ENCODE peak calls at places on chromosomes 12 and 14, in ten cellular contexts. T is BE2C, Q is endodermal cell, V is pancreas, H is PC-3, F is tibial artery, M is left ventricle myocardium inferior, D is transverse colon, R is heart left ventricle, O is colonic mucosa. N is an unnamed sample. For H3K4me1 and H3K36me3, the result is how much of the 10 kb centered on the place peaks cover.

GRCh38 chr12:91211869-91212268 is 29.3 kb upstream of the DCN start:
- DNase-seq in M (no peak), O (no peak), F (no peak), H (no peak), D (no peak), T (no peak), R (no peak), Q (no peak), V (no peak), N (no peak)

GRCh38 chr14:89533136-89533535 is 116.1 kb upstream of the FOXN3 start:
- DNase-seq in D (no peak), R (no peak), V (no peak), H (no peak), O (no peak), Q (no peak), M (no peak), T (no peak), F (no peak), N (no peak)

GRCh38 chr12:122473543-122474323 is 27.0 kb downstream of the ZCCHC8 start:
- DNase-seq in T (no peak), O (no peak), V (no peak), R (no peak), D (no peak), M (no peak), F (no peak), H (no peak), Q (peak), N (no peak)

GRCh38 chr12:91100901-91101300 is 10.4 kb downstream of the LUM start:
- DNase-seq in R (no peak), V (no peak), Q (no peak), F (no peak), M (no peak), T (no peak), D (no peak), O (no peak), H (no peak), N (no peak)

GRCh38 chr12:47739959-47740358 is 14.7 kb upstream of the ENDOU start:
- DNase-seq in V (no peak), O (peak), Q (no peak), D (peak), H (no peak), F (no peak), T (no peak), R (peak), M (peak), N (peak)

GRCh38 chr12:71846322-71846940 is 6.9 kb downstream of the TBC1D15 start:
- DNase-seq in T (no peak), H (peak), O (no peak), F (no peak), Q (no peak), R (no peak), D (no peak), V (no peak), M (no peak), N (peak)

GRCh38 chr12:57112492-57113294 is 1.5 kb upstream of the STAT6 start:
- DNase-seq in Q (no peak), T (peak), O (peak), R (no peak), D (no peak), F (no peak), M (no peak), H (no peak), V (no peak), N (peak)

GRCh38 chr14:47917344-47917954 is 242.0 kb upstream of the MDGA2 start:
- DNase-seq in O (no peak), R (no peak), M (no peak), V (no peak), Q (peak), F (no peak), D (no peak), H (peak), T (peak), N (no peak)

GRCh38 chr12:42090899-42091298 is 53.8 kb downstream of the GXYLT1 start:
- DNase-seq in O (no peak), T (no peak), D (no peak), H (peak), F (no peak), R (no peak), V (no peak), Q (no peak), M (no peak), N (no peak)

GRCh38 chr14:105935384-105935783 is 409.0 kb downstream of the TMEM121 start:
- DNase-seq in R (no peak), F (no peak), Q (peak), D (no peak), M (no peak), T (no peak), H (no peak), O (peak), V (no peak), N (no peak)

GRCh38 chr12:50224026-50224692 is 57.0 kb upstream of the CERS5 start:
- DNase-seq in Q (peak), F (no peak), H (peak), M (no peak), T (peak), R (no peak), D (peak), O (no peak), V (peak), N (no peak)

GRCh38 chr14:56207626-56208297 is 89.6 kb downstream of the PELI2 start:
- DNase-seq in M (no peak), V (no peak), Q (no peak), R (no peak), O (no peak), F (no peak), T (peak), H (peak), D (peak), N (no peak)

GRCh38 chr14:91167380-91167770 is 53.5 kb downstream of the DGLUCY start:
- DNase-seq in V (no peak), R (no peak), F (no peak), M (no peak), Q (no peak), T (no peak), H (no peak), D (no peak), O (no peak), N (no peak)

GRCh38 chr12:31591308-31591901 is 469 bp upstream of the DENND5B start:
- DNase-seq in R (peak), O (peak), D (peak), V (peak), T (peak), M (no peak), H (peak), F (no peak), Q (peak), N (peak)

GRCh38 chr14:21526672-21527319 is 650 bp upstream of the SALL2 start:
- DNase-seq in M (no peak), F (no peak), D (no peak), T (no peak), R (no peak), V (no peak), H (no peak), Q (peak), O (no peak), N (no peak)

GRCh38 chr12:121468451-121468850 is 68.5 kb downstream of the RNF34 start:
- DNase-seq in O (no peak), H (no peak), F (no peak), Q (peak), D (no peak), R (no peak), M (no peak), T (no peak), V (no peak), N (no peak)

GRCh38 chr14:32129124-32129523 is 52.0 kb downstream of the ARHGAP5 start:
- DNase-seq in Q (no peak), V (no peak), T (no peak), R (no peak), F (no peak), H (peak), O (no peak), D (no peak), M (no peak), N (no peak)

GRCh38 chr14:58863576-58864345 is 226.0 kb downstream of the DACT1 start:
- DNase-seq in M (no peak), R (no peak), H (no peak), O (no peak), Q (no peak), T (no peak), V (no peak), D (no peak), F (no peak), N (no peak)

GRCh38 chr14:88327497-88327896 is 4.4 kb upstream of the KCNK10 start:
- DNase-seq in O (no peak), H (no peak), R (no peak), V (no peak), T (no peak), F (no peak), Q (no peak), D (no peak), M (no peak), N (no peak)

GRCh38 chr14:39251547-39251946 is 17.8 kb downstream of the MIA2 start:
- DNase-seq in F (no peak), Q (no peak), M (no peak), D (no peak), V (no peak), H (no peak), R (no peak), T (no peak), O (no peak), N (no peak)

GRCh38 chr14:32224731-32225377 is 21.8 kb upstream of the RNU6-8 start:
- DNase-seq in H (peak), V (no peak), Q (peak), R (peak), D (no peak), M (no peak), O (no peak), T (peak), F (peak), N (peak)

GRCh38 chr12:25653487-25654175 is 100.5 kb upstream of the LMNTD1 start:
- DNase-seq in M (no peak), R (no peak), D (no peak), Q (no peak), F (no peak), H (no peak), T (peak), O (no peak), V (no peak), N (no peak)

GRCh38 chr12:46276756-46277155 is 7.9 kb upstream of the SLC38A1 start:
- DNase-seq in O (no peak), V (no peak), R (no peak), T (no peak), F (no peak), M (no peak), D (no peak), H (no peak), Q (no peak), N (no peak)

GRCh38 chr12:12885060-12885792 is 6.1 kb upstream of the GPRC5A start:
- DNase-seq in H (no peak), F (no peak), V (no peak), D (no peak), R (no peak), M (no peak), O (no peak), Q (peak), T (no peak), N (no peak)

GRCh38 chr12:65311260-65311659 is 32.8 kb downstream of the MSRB3 start:
- DNase-seq in T (no peak), R (no peak), F (no peak), D (no peak), V (no peak), O (no peak), M (no peak), Q (no peak), H (no peak), N (no peak)
- H3K4me3 ChIP-seq in T (no peak), R (no peak), F (no peak), D (no peak), V (no peak), O (no peak), M (no peak), Q (no peak), H (no peak), N (no peak)

DNA sequence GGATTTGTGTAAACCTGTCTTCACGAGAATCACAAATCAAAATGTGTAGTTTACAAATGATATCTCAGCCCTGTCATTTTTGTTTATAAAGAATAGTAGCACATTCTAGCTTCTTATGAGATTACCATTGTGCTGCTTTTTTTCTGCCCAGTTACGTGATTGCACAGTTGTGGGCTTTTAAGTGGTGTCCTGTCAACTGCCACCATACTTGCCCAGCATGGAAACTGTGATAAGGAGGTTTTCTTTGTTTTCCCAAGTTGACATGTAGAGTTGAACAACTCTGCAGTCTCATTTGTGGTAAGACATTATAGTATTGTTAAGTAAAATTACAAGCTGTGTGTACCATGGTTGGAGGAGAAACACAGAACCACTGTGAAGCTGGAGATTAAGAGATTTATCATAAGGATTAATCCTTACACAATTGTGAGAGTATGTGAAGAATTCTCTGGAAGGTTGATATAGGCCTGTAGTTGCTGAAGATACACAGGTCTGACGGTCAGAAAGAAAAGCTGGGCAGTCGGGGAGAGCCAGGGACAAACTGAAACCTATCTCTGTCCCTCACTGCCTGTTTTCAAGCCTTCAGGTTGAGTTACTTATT is 12.2 kb downstream of the CHURC1 start:
- DNase-seq in F (no peak), O (no peak), D (no peak), T (no peak), H (no peak), M (no peak), R (no peak), V (no peak), Q (peak), N (no peak)
- H3K4me1 ChIP-seq in F (under half), O (under half), D (under half), T (under half), H (under half), M (under half), R (under half), V (under half), Q (under half), N (under half)

GRCh38 chr12:110370732-110371141 is 32.8 kb downstream of the ANAPC7 start:
- DNase-seq in D (no peak), F (no peak), R (no peak), O (no peak), M (no peak), Q (peak), V (no peak), T (no peak), H (no peak), N (no peak)
- H3K36me3 ChIP-seq in D (under half), F (under half), R (under half), O (under half), M (under half), Q (half or more), V (under half), T (half or more), H (under half), N (under half)

DNA sequence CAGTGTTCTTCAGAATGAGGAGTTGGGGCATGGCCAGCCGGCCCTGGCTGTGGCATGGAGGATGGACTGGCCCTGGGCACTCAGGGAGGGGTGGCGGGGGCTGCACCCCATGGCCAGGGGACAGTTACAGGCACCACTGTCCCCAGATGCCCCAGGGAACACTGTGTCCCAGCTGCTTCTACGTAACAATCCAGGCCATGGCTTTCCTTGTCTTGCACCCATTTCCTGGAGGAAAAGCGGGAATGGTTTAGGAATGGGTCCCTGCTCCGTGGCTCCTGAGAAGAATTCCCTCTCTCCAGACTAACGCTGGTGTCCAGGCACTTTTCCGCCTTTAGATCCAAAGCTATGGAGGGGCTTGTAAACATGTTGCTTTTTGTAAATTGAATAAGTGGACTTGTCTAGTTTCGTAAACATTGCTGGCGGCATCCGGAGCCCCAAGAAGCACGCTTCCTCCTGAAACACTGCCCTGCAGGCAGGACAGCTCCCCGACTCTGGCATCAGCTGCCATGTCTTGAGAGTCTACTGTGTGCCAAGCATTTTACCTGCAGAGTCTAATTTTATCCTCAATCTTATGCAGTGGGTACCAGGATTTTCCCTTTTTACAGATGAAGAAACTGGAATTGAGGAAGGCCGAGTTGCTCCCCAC is 238.3 kb downstream of the SLC41A2 start:
- DNase-seq in D (no peak), F (no peak), O (no peak), R (no peak), V (no peak), Q (no peak), T (no peak), M (no peak), H (no peak), N (no peak)
- H3K4me3 ChIP-seq in D (no peak), F (peak), O (peak), R (peak), V (no peak), Q (no peak), T (no peak), M (peak), H (no peak), N (no peak)

N was measured in mucosa of descending colon.